ENCODE peak calls at places on chromosomes 5 and 9, in five cellular contexts. One of them, this sample, is unnamed.

GRCh38 chr5:102792705-102793104 is 37.6 kb downstream of the PAM start:
- DNase-seq in GM12891: no peak
- DNase-seq in GM12878: no peak
- DNase-seq in H1: no peak
- DNase-seq in HepG2: peak; percentile 12
- DNase-seq in this sample: no peak

GRCh38 chr5:179796877-179797608 is 3.3 kb downstream of the LTC4S start:
- DNase-seq in GM12891: no peak
- DNase-seq in GM12878: no peak
- DNase-seq in H1: no peak
- DNase-seq in HepG2: no peak
- DNase-seq in this sample: no peak

GRCh38 chr5:139574641-139575312 is 13.6 kb downstream of the UBE2D2 start:
- DNase-seq in GM12891: no peak
- DNase-seq in GM12878: no peak
- DNase-seq in H1: no peak
- DNase-seq in HepG2: peak; percentile 52
- DNase-seq in this sample: no peak

GRCh38 chr9:98037362-98037761 is 19.2 kb upstream of the NANS start:
- DNase-seq in GM12891: no peak
- DNase-seq in GM12878: no peak
- DNase-seq in H1: no peak
- DNase-seq in HepG2: no peak
- DNase-seq in this sample: no peak

GRCh38 chr9:6054280-6055099 is 39.1 kb upstream of the RANBP6 start:
- DNase-seq in GM12891: no peak
- DNase-seq in GM12878: no peak
- DNase-seq in H1: peak; percentile 82
- DNase-seq in HepG2: peak; percentile 65
- DNase-seq in this sample: no peak

GRCh38 chr5:150286820-150287219 is 2.8 kb downstream of the CAMK2A start:
- DNase-seq in GM12891: peak; percentile 47
- DNase-seq in GM12878: no peak
- DNase-seq in H1: peak; percentile 57
- DNase-seq in HepG2: peak; percentile 73
- DNase-seq in this sample: no peak

GRCh38 chr5:145856285-145856818 is 16.5 kb downstream of the GRXCR2 start:
- DNase-seq in GM12891: no peak
- DNase-seq in GM12878: no peak
- DNase-seq in H1: peak; percentile 81
- DNase-seq in HepG2: peak; percentile 30
- DNase-seq in this sample: no peak

GRCh38 chr9:112890106-112891081 is at the start of gene SLC46A2:
- DNase-seq in GM12891: no peak
- DNase-seq in GM12878: no peak
- DNase-seq in H1: peak; percentile 60
- DNase-seq in HepG2: no peak
- DNase-seq in this sample: no peak

GRCh38 chr5:4226565-4226964 is 630.9 kb downstream of the IRX1 start:
- DNase-seq in GM12891: no peak
- DNase-seq in GM12878: no peak
- DNase-seq in H1: no peak
- DNase-seq in HepG2: no peak
- DNase-seq in this sample: no peak

GRCh38 chr5:139481122-139481533 is 1.4 kb downstream of the STING1 start:
- DNase-seq in GM12891: no peak
- DNase-seq in GM12878: no peak
- DNase-seq in H1: no peak
- DNase-seq in HepG2: no peak
- DNase-seq in this sample: no peak

GRCh38 chr9:2053883-2054845 is 39.0 kb downstream of the SMARCA2 start:
- DNase-seq in GM12891: peak; percentile 17
- DNase-seq in GM12878: peak; percentile 95
- DNase-seq in H1: no peak
- DNase-seq in HepG2: no peak
- DNase-seq in this sample: peak; percentile 22

GRCh38 chr9:98533132-98533531 is 175.6 kb downstream of the GABBR2 start:
- DNase-seq in GM12891: no peak
- DNase-seq in GM12878: no peak
- DNase-seq in H1: no peak
- DNase-seq in HepG2: no peak
- DNase-seq in this sample: no peak

GRCh38 chr5:154276236-154276792 is 85.8 kb downstream of the GALNT10 start:
- DNase-seq in GM12891: no peak
- DNase-seq in GM12878: no peak
- DNase-seq in H1: no peak
- DNase-seq in HepG2: no peak
- DNase-seq in this sample: no peak

GRCh38 chr5:160165137-160166068 is 46.2 kb upstream of the PWWP2A start:
- DNase-seq in GM12891: no peak
- DNase-seq in GM12878: no peak
- DNase-seq in H1: peak; percentile 73
- DNase-seq in HepG2: peak; percentile 82
- DNase-seq in this sample: no peak

GRCh38 chr9:108367188-108367587 is 488.6 kb downstream of the ACTL7B start:
- DNase-seq in GM12891: no peak
- DNase-seq in GM12878: no peak
- DNase-seq in H1: no peak
- DNase-seq in HepG2: no peak
- DNase-seq in this sample: no peak

GRCh38 chr5:176667637-176668036 is 20.4 kb downstream of the TSPAN17 start:
- DNase-seq in GM12891: no peak
- DNase-seq in GM12878: no peak
- DNase-seq in H1: no peak
- DNase-seq in HepG2: no peak
- DNase-seq in this sample: no peak

GRCh38 chr5:66306844-66307315 is 162.8 kb downstream of the SREK1 start:
- DNase-seq in GM12891: no peak
- DNase-seq in GM12878: no peak
- DNase-seq in H1: no peak
- DNase-seq in HepG2: no peak
- DNase-seq in this sample: no peak

GRCh38 chr9:104772707-104773106 is 8.8 kb downstream of the NIPSNAP3B start:
- DNase-seq in GM12891: no peak
- DNase-seq in GM12878: no peak
- DNase-seq in H1: no peak
- DNase-seq in HepG2: no peak
- DNase-seq in this sample: no peak

GRCh38 chr5:88405783-88406182 is 137.1 kb upstream of the TMEM161B start:
- DNase-seq in GM12891: no peak
- DNase-seq in GM12878: no peak
- DNase-seq in H1: no peak
- DNase-seq in HepG2: no peak
- DNase-seq in this sample: no peak

GRCh38 chr9:73146113-73146815 is 5.4 kb upstream of the ANXA1 start:
- DNase-seq in GM12891: no peak
- DNase-seq in GM12878: no peak
- DNase-seq in H1: no peak
- DNase-seq in HepG2: no peak
- DNase-seq in this sample: no peak

GRCh38 chr9:97419315-97419867 is 7.5 kb downstream of the TDRD7 start:
- DNase-seq in GM12891: no peak
- DNase-seq in GM12878: no peak
- DNase-seq in H1: no peak
- DNase-seq in HepG2: peak; percentile 42
- DNase-seq in this sample: no peak

GRCh38 chr5:113824307-113824706 is 310.8 kb downstream of the YTHDC2 start:
- DNase-seq in GM12891: no peak
- DNase-seq in GM12878: no peak
- DNase-seq in H1: no peak
- DNase-seq in HepG2: no peak
- DNase-seq in this sample: no peak

GRCh38 chr9:94175669-94176068 is 83.4 kb upstream of the ZNF169 start:
- DNase-seq in GM12891: no peak
- DNase-seq in GM12878: no peak
- DNase-seq in H1: no peak
- DNase-seq in HepG2: no peak
- DNase-seq in this sample: no peak

GRCh38 chr5:59893436-59894227 is at the start of gene PDE4D:
- DNase-seq in GM12891: peak; percentile 12
- DNase-seq in GM12878: no peak
- DNase-seq in H1: peak; percentile 85
- DNase-seq in HepG2: no peak
- DNase-seq in this sample: no peak

GRCh38 chr5:176416123-176416924 is at the start of gene CLTB:
- DNase-seq in GM12891: peak; percentile 90
- DNase-seq in GM12878: peak; percentile 37
- DNase-seq in H1: peak; percentile 85
- DNase-seq in HepG2: peak; percentile 74
- DNase-seq in this sample: peak; percentile 90

GRCh38 chr5:73513996-73514395 is 15.8 kb downstream of the BTF3 start:
- DNase-seq in GM12891: no peak
- DNase-seq in GM12878: no peak
- DNase-seq in H1: no peak
- DNase-seq in HepG2: no peak
- DNase-seq in this sample: no peak

GRCh38 chr5:175695161-175696126 is 37.6 kb downstream of the HRH2 start:
- DNase-seq in GM12891: no peak
- DNase-seq in GM12878: no peak
- DNase-seq in H1: no peak
- DNase-seq in HepG2: no peak
- DNase-seq in this sample: no peak

GRCh38 chr5:1344975-1345838 is at the start of gene CLPTM1L:
- DNase-seq in GM12891: peak; percentile 100
- DNase-seq in GM12878: peak; percentile 50
- DNase-seq in H1: peak; percentile 91
- DNase-seq in HepG2: peak; percentile 69
- DNase-seq in this sample: peak; percentile 99
- TF ChIP-seq POLR2A in GM12891: peak; percentile 54
- TF ChIP-seq POLR2A in GM12878: peak; percentile 87
- TF ChIP-seq POLR2A in H1: no peak
- TF ChIP-seq POLR2A in HepG2: peak; percentile 70
- TF ChIP-seq POLR2A in this sample: peak; percentile 56

DNA sequence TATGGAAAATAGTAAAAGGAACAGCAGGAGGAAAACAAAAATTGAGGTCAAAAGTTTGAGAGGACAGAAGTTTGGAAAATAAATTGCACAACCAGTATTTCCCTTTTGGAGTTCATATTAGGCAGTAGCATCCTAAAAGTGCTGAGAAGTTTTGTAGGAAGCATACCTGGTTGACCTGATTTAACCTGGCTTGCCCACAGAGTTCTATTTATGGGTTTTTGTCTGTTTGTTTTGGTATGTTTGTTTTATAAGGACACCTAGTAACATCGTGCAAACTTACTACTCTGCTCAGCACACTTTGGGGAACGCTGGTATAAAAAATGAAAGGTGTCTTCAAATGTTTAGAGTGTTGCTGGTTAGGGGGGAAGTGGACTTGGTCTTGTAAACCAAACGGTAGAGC is 15.1 kb downstream of the ADRB2 start:
- DNase-seq in GM12891: no peak
- DNase-seq in GM12878: no peak
- DNase-seq in H1: no peak
- DNase-seq in HepG2: no peak
- DNase-seq in this sample: no peak
- TF ChIP-seq POLR2AphosphoS5 in GM12891: no peak
- TF ChIP-seq POLR2AphosphoS5 in GM12878: no peak
- TF ChIP-seq POLR2AphosphoS5 in H1: no peak
- TF ChIP-seq POLR2AphosphoS5 in HepG2: no peak
- TF ChIP-seq POLR2AphosphoS5 in this sample: no peak

GRCh38 chr5:158433634-158434033 is 574.7 kb upstream of the CLINT1 start:
- DNase-seq in GM12891: no peak
- DNase-seq in GM12878: no peak
- DNase-seq in H1: no peak
- DNase-seq in HepG2: no peak
- DNase-seq in this sample: no peak

GRCh38 chr5:158434749-158435148 is 575.8 kb upstream of the CLINT1 start:
- DNase-seq in GM12891: no peak
- DNase-seq in GM12878: no peak
- DNase-seq in H1: no peak
- DNase-seq in HepG2: no peak
- DNase-seq in this sample: no peak

GRCh38 chr5:158430166-158430828 is 571.4 kb upstream of the CLINT1 start:
- DNase-seq in GM12891: no peak
- DNase-seq in GM12878: no peak
- DNase-seq in H1: no peak
- DNase-seq in HepG2: no peak
- DNase-seq in this sample: no peak

GRCh38 chr5:158429564-158429963 is 570.6 kb upstream of the CLINT1 start:
- DNase-seq in GM12891: no peak
- DNase-seq in GM12878: no peak
- DNase-seq in H1: no peak
- DNase-seq in HepG2: no peak
- DNase-seq in this sample: no peak

DNA sequence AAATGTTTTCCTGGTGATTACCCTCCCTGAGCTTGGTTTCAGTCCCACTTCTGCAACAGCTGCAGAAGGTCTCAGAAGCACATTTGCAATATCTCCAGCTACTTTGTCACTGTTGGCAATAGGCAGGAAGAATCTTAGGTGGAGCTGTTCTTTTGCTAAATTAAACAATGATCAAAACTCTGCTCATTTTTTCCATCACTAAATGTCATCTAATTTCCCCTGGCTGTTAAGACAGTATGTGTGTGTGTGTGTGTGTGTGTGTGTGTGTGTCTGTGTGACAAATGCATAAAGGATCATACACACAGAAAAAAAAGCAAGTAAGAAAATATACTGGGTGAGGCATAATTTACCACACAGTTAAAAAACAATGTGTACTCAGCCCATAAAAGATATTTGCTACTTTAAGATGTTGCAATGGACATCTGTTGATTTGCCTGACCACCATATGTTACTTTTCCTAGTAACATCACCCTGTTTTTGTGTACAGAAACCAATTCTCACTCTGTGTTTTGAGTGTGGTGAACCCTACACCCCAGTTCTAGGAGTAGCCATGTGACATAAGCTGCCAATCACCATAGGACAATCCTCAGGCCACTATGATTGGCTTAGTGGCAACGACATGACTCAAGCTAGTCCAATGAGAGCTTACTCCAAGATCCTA is 572.6 kb upstream of the CLINT1 start:
- DNase-seq in GM12891: no peak
- DNase-seq in GM12878: no peak
- DNase-seq in H1: no peak
- DNase-seq in HepG2: no peak
- DNase-seq in this sample: no peak
- TF ChIP-seq TAF1 in GM12891: no peak
- TF ChIP-seq TAF1 in GM12878: no peak
- TF ChIP-seq TAF1 in H1: no peak
- TF ChIP-seq TAF1 in HepG2: no peak
- TF ChIP-seq TAF1 in this sample: no peak

DNA sequence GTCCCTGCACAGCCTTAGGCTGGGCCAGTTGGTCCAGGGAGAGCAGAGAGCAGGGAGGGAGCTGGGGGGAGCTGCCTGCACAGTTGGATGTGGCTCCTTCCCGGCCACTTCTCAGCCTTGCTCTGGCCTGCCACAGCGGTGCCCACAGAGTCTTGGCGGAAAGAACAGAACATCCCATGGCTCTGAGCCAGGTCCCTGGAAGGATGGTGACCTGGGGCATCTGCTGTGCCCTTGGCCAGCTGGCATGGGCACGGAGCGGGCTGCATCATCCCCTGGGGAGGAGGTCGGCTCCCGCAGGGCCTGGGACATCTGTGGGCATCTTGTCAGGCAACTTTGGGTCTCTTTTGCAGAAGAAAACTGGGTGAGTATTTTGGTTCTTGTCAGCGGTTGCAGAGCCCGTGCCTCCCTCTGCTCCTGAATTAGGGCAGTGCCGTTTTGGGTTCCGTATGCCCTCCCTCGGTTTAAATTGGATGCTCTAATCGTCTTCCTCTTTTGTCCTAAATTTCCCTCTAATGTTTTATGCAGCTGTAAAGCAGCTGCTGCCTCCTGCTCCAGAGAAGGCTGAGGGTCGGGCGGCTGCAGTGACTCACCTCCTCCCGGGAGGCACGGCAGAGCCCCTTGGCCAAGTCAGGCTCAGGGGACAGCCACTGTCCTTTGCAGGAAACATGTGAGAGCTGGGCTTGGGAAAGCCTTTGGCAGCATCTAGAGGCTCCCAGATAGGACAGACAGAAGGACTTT is 10.5 kb upstream of the NACC2 start:
- DNase-seq in GM12891: no peak
- DNase-seq in GM12878: no peak
- DNase-seq in H1: no peak
- DNase-seq in HepG2: no peak
- DNase-seq in this sample: no peak
- TF ChIP-seq POLR2A in GM12891: no peak
- TF ChIP-seq POLR2A in GM12878: peak; percentile 25
- TF ChIP-seq POLR2A in H1: no peak
- TF ChIP-seq POLR2A in HepG2: no peak
- TF ChIP-seq POLR2A in this sample: no peak

This sample was measured in GM12892.